ENCODE peak calls at places on chromosomes 4 and X, in ten cellular contexts. C, A, R, M, K, G, B, T, Q and N are unnamed samples.

GRCh38 chrX:4655743-4656142 is 942.3 kb upstream of the PRKX start:
- DNase-seq in K (no peak), G (no peak), T (no peak), A (no peak), C (no peak), B (no peak), R (no peak), Q (no peak), M (no peak), N (no peak)

GRCh38 chr4:86878640-86879039 is 13.6 kb downstream of the C4orf36 start:
- DNase-seq in G (no peak), K (no peak), A (no peak), C (no peak), T (no peak), Q (no peak), B (no peak), M (no peak), R (no peak), N (no peak)

GRCh38 chr4:71270901-71271300 is 67.9 kb upstream of the SLC4A4 start:
- DNase-seq in R (no peak), A (peak), Q (no peak), C (no peak), K (no peak), B (no peak), G (peak), T (no peak), M (no peak), N (no peak)

GRCh38 chrX:19627533-19627932 is 112.2 kb upstream of the MAP3K15 start:
- DNase-seq in R (peak), A (peak), B (no peak), M (peak), T (no peak), K (no peak), C (no peak), G (no peak), Q (no peak), N (no peak)

GRCh38 chr4:3860913-3861636 is 94.9 kb downstream of the ADRA2C start:
- DNase-seq in T (no peak), G (no peak), B (no peak), R (no peak), M (no peak), C (no peak), K (no peak), Q (no peak), A (no peak), N (no peak)

GRCh38 chr4:161486454-161486853 is 677.3 kb downstream of the FSTL5 start:
- DNase-seq in G (no peak), Q (no peak), M (no peak), K (no peak), A (no peak), C (no peak), R (no peak), T (no peak), B (no peak), N (no peak)

GRCh38 chr4:98232202-98232601 is 29.0 kb upstream of the RAP1GDS1 start:
- DNase-seq in G (no peak), B (no peak), C (no peak), T (no peak), M (no peak), Q (no peak), K (no peak), A (no peak), R (no peak), N (no peak)

GRCh38 chrX:20461576-20461975 is 194.9 kb upstream of the RPS6KA3 start:
- DNase-seq in T (no peak), A (no peak), M (peak), G (peak), Q (no peak), R (no peak), B (no peak), C (no peak), K (no peak), N (no peak)

GRCh38 chr4:62912531-62912930 is 1496.7 kb downstream of the TECRL start:
- DNase-seq in T (no peak), R (no peak), B (no peak), A (no peak), G (no peak), M (no peak), K (no peak), Q (no peak), C (no peak), N (no peak)

GRCh38 chrX:14963447-14964236 is 90.4 kb downstream of the MOSPD2 start:
- DNase-seq in K (no peak), Q (no peak), R (no peak), M (peak), G (peak), C (no peak), A (no peak), B (no peak), T (no peak), N (no peak)

GRCh38 chrX:56764153-56764974 is 35.3 kb downstream of the NBDY start:
- DNase-seq in T (peak), R (peak), B (peak), M (peak), G (peak), Q (peak), A (peak), K (no peak), C (no peak), N (peak)

GRCh38 chrX:50996930-50997329 is 86.4 kb downstream of the BMP15 start:
- DNase-seq in M (no peak), Q (no peak), B (no peak), G (no peak), K (no peak), T (no peak), R (no peak), C (no peak), A (no peak), N (no peak)